ENCODE peak calls at places on chromosome 1, in nine cellular contexts. Q, T, F, L, D, S, P, H and Y are unnamed samples.

GRCh38 chr1:202086579-202087350 is 36.0 kb upstream of the GPR37L1 start:
- DNase-seq in Q (no peak), T (no peak), F (no peak), L (no peak), D (peak; percentile 34), S (no peak), P (no peak), H (no peak), Y (no peak)

GRCh38 chr1:200038645-200038986 is 11.1 kb downstream of the NR5A2 start:
- DNase-seq in Q (no peak), T (no peak), F (no peak), L (no peak), D (no peak), S (no peak), P (no peak), H (no peak), Y (no peak)

GRCh38 chr1:29489471-29489870 is 253.1 kb downstream of the PTPRU start:
- DNase-seq in Q (no peak), T (no peak), F (no peak), L (no peak), D (no peak), S (no peak), P (no peak), H (no peak), Y (no peak)

GRCh38 chr1:230550428-230550827 is 91.9 kb upstream of the COG2 start:
- DNase-seq in Q (no peak), T (no peak), F (no peak), L (no peak), D (no peak), S (no peak), P (peak; percentile 20), H (no peak), Y (no peak)

GRCh38 chr1:222781251-222781650 is 33.6 kb upstream of the DISP1 start:
- DNase-seq in Q (no peak), T (no peak), F (no peak), L (no peak), D (no peak), S (no peak), P (no peak), H (no peak), Y (no peak)

GRCh38 chr1:205800973-205801703 is 11.9 kb downstream of the SLC41A1 start:
- DNase-seq in Q (no peak), T (no peak), F (no peak), L (no peak), D (no peak), S (no peak), P (no peak), H (no peak), Y (no peak)

GRCh38 chr1:20308569-20308968 is 17.9 kb downstream of the VWA5B1 start:
- DNase-seq in Q (no peak), T (no peak), F (no peak), L (no peak), D (peak; percentile 74), S (no peak), P (no peak), H (no peak), Y (no peak)

GRCh38 chr1:89065077-89065868 is at the start of gene GBP1:
- DNase-seq in Q (peak; percentile 88), T (no peak), F (no peak), L (no peak), D (no peak), S (no peak), P (peak; percentile 85), H (peak; percentile 96), Y (no peak)

GRCh38 chr1:26789953-26790352 is 2.2 kb downstream of the PIGV start:
- DNase-seq in Q (no peak), T (no peak), F (no peak), L (no peak), D (no peak), S (no peak), P (no peak), H (no peak), Y (no peak)
- H3K4me1 ChIP-seq in Q (peaks cover 23% of the 10 kb centered on the region), T (peaks cover 50% of the 10 kb centered on the region), F (peaks cover 7% of the 10 kb centered on the region), L (peaks cover 34% of the 10 kb centered on the region), D (peaks cover 56% of the 10 kb centered on the region), S (peaks cover 44% of the 10 kb centered on the region), P (peaks cover 41% of the 10 kb centered on the region), H (peaks cover 25% of the 10 kb centered on the region), Y (peaks cover 28% of the 10 kb centered on the region)

DNA sequence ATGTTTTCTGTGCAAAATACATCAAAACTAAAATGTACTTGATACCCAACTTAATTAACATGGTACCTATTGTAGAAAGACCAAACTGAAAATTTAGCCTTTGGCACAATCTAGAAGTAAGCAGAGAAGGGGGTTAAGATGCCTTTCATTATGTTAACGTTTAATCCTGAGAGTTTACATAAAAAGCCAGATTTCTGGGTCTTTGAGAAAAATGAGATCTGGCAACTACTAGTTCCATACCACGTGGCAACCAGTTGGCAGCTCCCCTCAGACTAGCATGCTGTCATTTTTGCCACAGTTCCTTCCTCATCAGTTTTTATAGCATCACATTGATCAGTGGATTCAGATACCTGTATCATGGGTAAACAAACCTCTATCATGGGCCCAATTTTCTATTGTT is 1.5 kb downstream of the RO60 start:
- DNase-seq in Q (peak; percentile 22), T (no peak), F (no peak), L (no peak), D (no peak), S (no peak), P (no peak), H (peak; percentile 22), Y (no peak)
- H3K27ac ChIP-seq in Q (peak overlapping the region; percentile 39), T (no peak overlapping the region), F (peak overlapping the region; percentile 60), L (peak overlapping the region; percentile 99), D (no peak overlapping the region), S (no peak overlapping the region), P (peak overlapping the region; percentile 99), H (peak overlapping the region; percentile 97), Y (peak overlapping the region; percentile 94)

GRCh38 chr1:938088-938683 is 14.5 kb downstream of the SAMD11 start:
- DNase-seq in Q (peak; percentile 28), T (no peak), F (no peak), L (no peak), D (peak; percentile 57), S (no peak), P (no peak), H (no peak), Y (no peak)
- H3K4me1 ChIP-seq in Q (peaks cover 32% of the 10 kb centered on the region), T (peaks cover 27% of the 10 kb centered on the region), F (peaks cover 33% of the 10 kb centered on the region), L (peaks cover 26% of the 10 kb centered on the region), D (peaks cover 27% of the 10 kb centered on the region), S (peaks cover 13% of the 10 kb centered on the region), P (peaks cover 31% of the 10 kb centered on the region), H (peaks cover 14% of the 10 kb centered on the region), Y (peaks cover 11% of the 10 kb centered on the region)

DNA sequence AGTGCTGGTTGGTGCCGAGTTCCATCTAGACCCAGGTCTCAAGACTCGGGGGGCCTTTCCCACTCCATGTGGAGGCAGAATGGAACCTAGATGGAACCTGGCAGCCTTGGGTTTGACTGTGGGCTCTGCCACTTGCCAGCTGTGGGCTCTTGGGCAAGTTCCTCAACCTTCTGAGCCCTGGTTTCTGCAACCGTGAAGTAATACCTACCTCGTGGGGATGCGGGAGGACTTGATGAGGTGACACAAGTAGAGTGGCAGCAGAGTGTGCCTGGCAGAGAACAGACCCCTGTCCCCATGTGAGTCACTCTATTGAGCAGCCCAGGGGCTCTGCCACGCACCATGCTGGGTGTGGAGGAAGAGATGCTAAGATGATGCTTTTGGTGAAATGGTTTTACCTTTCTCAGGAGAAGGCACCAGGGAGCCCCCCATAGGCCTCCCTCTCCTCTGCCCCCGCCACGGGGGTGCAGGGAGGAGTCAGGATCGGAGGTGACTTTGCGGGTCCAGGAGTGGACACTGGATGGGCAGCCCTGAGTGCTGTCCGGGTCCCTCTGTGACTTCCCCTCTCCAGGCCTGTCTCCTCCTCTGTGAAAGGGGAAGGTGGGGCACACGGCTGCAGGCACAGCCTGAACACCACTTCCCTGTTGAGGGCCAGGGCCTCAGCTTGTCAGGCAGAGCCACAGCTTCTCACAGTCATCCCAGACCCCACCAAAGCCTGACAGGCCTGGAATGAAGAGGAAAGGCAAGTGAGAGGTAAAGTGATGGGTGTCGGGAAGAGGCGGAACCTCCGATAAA is 36.7 kb upstream of the EDN2 start:
- DNase-seq in Q (no peak), T (no peak), F (no peak), L (peak; percentile 30), D (no peak), S (no peak), P (no peak), H (no peak), Y (no peak)
- H3K27ac ChIP-seq in Q (no peak overlapping the region), T (no peak overlapping the region), F (no peak overlapping the region), L (no peak overlapping the region), D (no peak overlapping the region), S (no peak overlapping the region), P (no peak overlapping the region), H (no peak overlapping the region), Y (no peak overlapping the region)

DNA sequence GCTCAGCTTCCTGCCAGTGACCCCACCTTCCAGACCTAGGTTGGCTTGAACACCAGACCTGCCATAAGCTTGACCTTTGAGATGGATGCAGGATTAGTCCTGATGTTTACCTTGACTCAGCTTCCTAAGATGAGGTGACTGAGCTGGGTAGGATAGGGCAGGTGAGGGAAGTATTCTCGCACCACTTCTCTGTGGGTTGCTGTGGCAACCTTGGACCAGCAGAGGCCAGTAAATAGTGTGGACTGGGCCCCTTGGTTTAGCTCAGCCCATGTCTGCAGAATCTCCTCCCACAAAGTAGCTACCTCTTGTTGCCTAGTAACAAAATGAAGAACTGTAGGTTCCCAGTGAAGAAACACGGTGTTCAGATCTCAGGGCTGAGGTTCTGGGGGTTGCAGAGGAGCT is 8.4 kb downstream of the RPS6KA1 start:
- DNase-seq in Q (peak; percentile 45), T (no peak), F (peak; percentile 61), L (no peak), D (no peak), S (no peak), P (no peak), H (peak; percentile 28), Y (no peak)
- H3K4me1 ChIP-seq in Q (peaks cover 15% of the 10 kb centered on the region), T (peaks cover 75% of the 10 kb centered on the region), F (peaks cover 36% of the 10 kb centered on the region), L (no peaks in the 10 kb centered on the region), D (peaks cover 11% of the 10 kb centered on the region), S (peaks cover 65% of the 10 kb centered on the region), P (no peaks in the 10 kb centered on the region), H (no peaks in the 10 kb centered on the region), Y (peaks cover 22% of the 10 kb centered on the region)